ENCODE peak calls at places on chromosomes 12 and 14, in five cellular contexts. One of them, this sample, is unnamed.

GRCh38 chr14:77520626-77521025 is 22.0 kb upstream of the ISM2 start:
- DNase-seq in choroid plexus epithelial cell: no peak
- DNase-seq in T-helper 9 cell: no peak
- DNase-seq in AG10803: no peak
- DNase-seq in fibroblast of lung: no peak
- DNase-seq in this sample: no peak

GRCh38 chr14:31080060-31080459 is 53.9 kb upstream of the STRN3 start:
- DNase-seq in choroid plexus epithelial cell: peak
- DNase-seq in T-helper 9 cell: no peak
- DNase-seq in AG10803: no peak
- DNase-seq in fibroblast of lung: peak
- DNase-seq in this sample: no peak

GRCh38 chr12:51349026-51349425 is 2.5 kb upstream of the CELA1 start:
- DNase-seq in choroid plexus epithelial cell: peak
- DNase-seq in T-helper 9 cell: no peak
- DNase-seq in AG10803: peak
- DNase-seq in fibroblast of lung: no peak
- DNase-seq in this sample: no peak

GRCh38 chr12:132478433-132478803 is 11.5 kb upstream of the FBRSL1 start:
- DNase-seq in choroid plexus epithelial cell: no peak
- DNase-seq in T-helper 9 cell: no peak
- DNase-seq in AG10803: no peak
- DNase-seq in fibroblast of lung: no peak
- DNase-seq in this sample: no peak

GRCh38 chr12:48817957-48818830 is at the start of gene CACNB3:
- DNase-seq in choroid plexus epithelial cell: peak
- DNase-seq in T-helper 9 cell: peak
- DNase-seq in AG10803: peak
- DNase-seq in fibroblast of lung: peak
- DNase-seq in this sample: peak

GRCh38 chr14:65453807-65454480 is 41.4 kb downstream of the FUT8 start:
- DNase-seq in choroid plexus epithelial cell: peak
- DNase-seq in T-helper 9 cell: no peak
- DNase-seq in AG10803: no peak
- DNase-seq in fibroblast of lung: no peak
- DNase-seq in this sample: no peak

GRCh38 chr14:69048456-69048855 is 69.4 kb upstream of the ACTN1 start:
- DNase-seq in choroid plexus epithelial cell: peak
- DNase-seq in T-helper 9 cell: no peak
- DNase-seq in AG10803: no peak
- DNase-seq in fibroblast of lung: peak
- DNase-seq in this sample: no peak

GRCh38 chr14:90645842-90646443 is 170.3 kb downstream of the TTC7B start:
- DNase-seq in choroid plexus epithelial cell: peak
- DNase-seq in T-helper 9 cell: no peak
- DNase-seq in AG10803: peak
- DNase-seq in fibroblast of lung: no peak
- DNase-seq in this sample: no peak

GRCh38 chr14:39265741-39266588 is 32.2 kb downstream of the MIA2 start:
- DNase-seq in choroid plexus epithelial cell: peak
- DNase-seq in T-helper 9 cell: no peak
- DNase-seq in AG10803: peak
- DNase-seq in fibroblast of lung: peak
- DNase-seq in this sample: no peak

GRCh38 chr14:96126339-96126770 is 78.3 kb upstream of the BDKRB2 start:
- DNase-seq in choroid plexus epithelial cell: peak
- DNase-seq in T-helper 9 cell: peak
- DNase-seq in AG10803: peak
- DNase-seq in fibroblast of lung: no peak
- DNase-seq in this sample: no peak

GRCh38 chr12:84502907-84503787 is 409.5 kb downstream of the SLC6A15 start:
- DNase-seq in choroid plexus epithelial cell: peak
- DNase-seq in T-helper 9 cell: no peak
- DNase-seq in AG10803: peak
- DNase-seq in fibroblast of lung: peak
- DNase-seq in this sample: peak

GRCh38 chr12:48296586-48297396 is 53.9 kb downstream of the ZNF641 start:
- DNase-seq in choroid plexus epithelial cell: peak
- DNase-seq in T-helper 9 cell: no peak
- DNase-seq in AG10803: peak
- DNase-seq in fibroblast of lung: peak
- DNase-seq in this sample: peak

GRCh38 chr12:94190623-94191022 is 42.2 kb downstream of the PLXNC1 start:
- DNase-seq in choroid plexus epithelial cell: no peak
- DNase-seq in T-helper 9 cell: no peak
- DNase-seq in AG10803: no peak
- DNase-seq in fibroblast of lung: no peak
- DNase-seq in this sample: no peak

GRCh38 chr12:113185180-113186032 is at the start of the genes DDX54 and RITA1:
- DNase-seq in choroid plexus epithelial cell: peak
- DNase-seq in T-helper 9 cell: peak
- DNase-seq in AG10803: peak
- DNase-seq in fibroblast of lung: peak
- DNase-seq in this sample: peak

GRCh38 chr12:2248901-2249381 is 196.2 kb downstream of the CACNA1C start:
- DNase-seq in choroid plexus epithelial cell: no peak
- DNase-seq in T-helper 9 cell: no peak
- DNase-seq in AG10803: peak
- DNase-seq in fibroblast of lung: peak
- DNase-seq in this sample: no peak

GRCh38 chr12:115407723-115408122 is 723.7 kb upstream of the TBX3 start:
- DNase-seq in choroid plexus epithelial cell: no peak
- DNase-seq in T-helper 9 cell: no peak
- DNase-seq in AG10803: no peak
- DNase-seq in fibroblast of lung: no peak
- DNase-seq in this sample: no peak

GRCh38 chr12:59839514-59839913 is 243.7 kb downstream of the SLC16A7 start:
- DNase-seq in choroid plexus epithelial cell: peak
- DNase-seq in T-helper 9 cell: no peak
- DNase-seq in AG10803: no peak
- DNase-seq in fibroblast of lung: no peak
- DNase-seq in this sample: no peak

GRCh38 chr14:46580941-46581671 is 70.5 kb downstream of the RPL10L start:
- DNase-seq in choroid plexus epithelial cell: peak
- DNase-seq in T-helper 9 cell: no peak
- DNase-seq in AG10803: no peak
- DNase-seq in fibroblast of lung: peak
- DNase-seq in this sample: peak

GRCh38 chr12:107393043-107393725 is 292.4 kb upstream of the PWP1 start:
- DNase-seq in choroid plexus epithelial cell: peak
- DNase-seq in T-helper 9 cell: no peak
- DNase-seq in AG10803: no peak
- DNase-seq in fibroblast of lung: no peak
- DNase-seq in this sample: no peak

GRCh38 chr14:82422186-82422585 is 888.5 kb upstream of the SEL1L start:
- DNase-seq in choroid plexus epithelial cell: no peak
- DNase-seq in T-helper 9 cell: no peak
- DNase-seq in AG10803: no peak
- DNase-seq in fibroblast of lung: no peak
- DNase-seq in this sample: no peak

GRCh38 chr12:100675432-100675831 is 101.9 kb downstream of the GAS2L3 start:
- DNase-seq in choroid plexus epithelial cell: peak
- DNase-seq in T-helper 9 cell: no peak
- DNase-seq in AG10803: peak
- DNase-seq in fibroblast of lung: peak
- DNase-seq in this sample: no peak

GRCh38 chr12:27309995-27310315 is 22.7 kb upstream of the BMAL2 start:
- DNase-seq in choroid plexus epithelial cell: no peak
- DNase-seq in T-helper 9 cell: no peak
- DNase-seq in AG10803: no peak
- DNase-seq in fibroblast of lung: no peak
- DNase-seq in this sample: no peak

GRCh38 chr12:9759680-9760592 is 765 bp downstream of the CD69 start:
- DNase-seq in choroid plexus epithelial cell: no peak
- DNase-seq in T-helper 9 cell: no peak
- DNase-seq in AG10803: no peak
- DNase-seq in fibroblast of lung: no peak
- DNase-seq in this sample: no peak

GRCh38 chr12:106957617-106958016 is 1.9 kb downstream of the TMEM263 start:
- DNase-seq in choroid plexus epithelial cell: no peak
- DNase-seq in T-helper 9 cell: no peak
- DNase-seq in AG10803: no peak
- DNase-seq in fibroblast of lung: no peak
- DNase-seq in this sample: no peak

GRCh38 chr12:110649341-110649847 is 35.5 kb downstream of the TCTN1 start:
- DNase-seq in choroid plexus epithelial cell: no peak
- DNase-seq in T-helper 9 cell: no peak
- DNase-seq in AG10803: peak
- DNase-seq in fibroblast of lung: peak
- DNase-seq in this sample: peak

GRCh38 chr14:24456980-24457379 is 14.4 kb upstream of the SDR39U1 start:
- DNase-seq in choroid plexus epithelial cell: no peak
- DNase-seq in T-helper 9 cell: no peak
- DNase-seq in AG10803: no peak
- DNase-seq in fibroblast of lung: no peak
- DNase-seq in this sample: no peak